ENCODE peak calls at places on chromosomes 1 and 21, in six cellular contexts. K is A549, O is HepG2, W is K562, Z is endothelial cell of umbilical vein, C is GM12878. F is an unnamed sample.

GRCh38 chr21:31198575-31198974 is 145.5 kb downstream of the TIAM1 start:
- DNase-seq in K (peak), O (peak), W (peak), Z (peak), C (no peak), F (peak)

GRCh38 chr1:216705686-216706085 is 17.5 kb downstream of the ESRRG start:
- DNase-seq in K (no peak), O (no peak), W (no peak), Z (no peak), C (no peak), F (no peak)

GRCh38 chr1:226975259-226975908 is 35.3 kb downstream of the COQ8A start:
- DNase-seq in K (no peak), O (no peak), W (no peak), Z (no peak), C (no peak), F (no peak)

GRCh38 chr1:99891997-99892396 is 41.8 kb downstream of the AGL start:
- DNase-seq in K (no peak), O (no peak), W (no peak), Z (no peak), C (no peak), F (no peak)

GRCh38 chr1:89822999-89823628 is 2.3 kb downstream of the LRRC8D start:
- DNase-seq in K (no peak), O (no peak), W (no peak), Z (no peak), C (no peak), F (peak)

GRCh38 chr1:201259476-201260235 is 23.6 kb upstream of the PKP1 start:
- DNase-seq in K (no peak), O (no peak), W (no peak), Z (no peak), C (no peak), F (no peak)

GRCh38 chr1:11525151-11525505 is 46.2 kb downstream of the DISP3 start:
- DNase-seq in K (no peak), O (no peak), W (no peak), Z (no peak), C (no peak), F (no peak)

GRCh38 chr21:32427958-32428623 is 15.6 kb downstream of the EVA1C start:
- DNase-seq in K (no peak), O (no peak), W (no peak), Z (peak), C (no peak), F (no peak)

GRCh38 chr1:154880651-154881050 is 10.6 kb upstream of the KCNN3 start:
- DNase-seq in K (no peak), O (no peak), W (no peak), Z (no peak), C (no peak), F (no peak)

GRCh38 chr1:32886012-32886827 is at the start of gene HPCA:
- DNase-seq in K (peak), O (peak), W (peak), Z (peak), C (no peak), F (peak)

GRCh38 chr1:198147216-198147615 is 9.6 kb upstream of the NEK7 start:
- DNase-seq in K (no peak), O (no peak), W (no peak), Z (no peak), C (no peak), F (no peak)

GRCh38 chr21:29433366-29434059 is 134.8 kb downstream of the BACH1 start:
- DNase-seq in K (no peak), O (no peak), W (no peak), Z (no peak), C (no peak), F (no peak)

GRCh38 chr21:33892853-33893252 is 22.8 kb downstream of the ATP5PO start:
- DNase-seq in K (no peak), O (peak), W (peak), Z (no peak), C (no peak), F (peak)

GRCh38 chr1:226863446-226863845 is 7.0 kb upstream of the PSEN2 start:
- DNase-seq in K (no peak), O (no peak), W (no peak), Z (no peak), C (no peak), F (peak)

GRCh38 chr1:161725888-161726630 is 4.7 kb downstream of the FCRLB start:
- DNase-seq in K (peak), O (peak), W (peak), Z (peak), C (no peak), F (peak)

GRCh38 chr1:21783679-21784603 is 992 bp upstream of the USP48 start:
- DNase-seq in K (peak), O (peak), W (peak), Z (peak), C (peak), F (peak)

GRCh38 chr1:167194182-167194581 is 26.5 kb upstream of the POU2F1 start:
- DNase-seq in K (no peak), O (no peak), W (no peak), Z (no peak), C (no peak), F (no peak)

GRCh38 chr1:18962121-18962721 is 5.7 kb upstream of the IFFO2 start:
- DNase-seq in K (no peak), O (no peak), W (no peak), Z (no peak), C (no peak), F (no peak)

GRCh38 chr1:242147096-242147976 is 148.4 kb upstream of the MAP1LC3C start:
- DNase-seq in K (no peak), O (no peak), W (no peak), Z (no peak), C (no peak), F (peak)

GRCh38 chr1:217135569-217135915 is 412.3 kb upstream of the ESRRG start:
- DNase-seq in K (no peak), O (no peak), W (no peak), Z (no peak), C (no peak), F (no peak)

GRCh38 chr1:39490596-39491145 is 765 bp upstream of the BMP8A start:
- DNase-seq in K (peak), O (no peak), W (peak), Z (no peak), C (no peak), F (no peak)

GRCh38 chr1:198267921-198268320 is 111.1 kb downstream of the NEK7 start:
- DNase-seq in K (no peak), O (no peak), W (no peak), Z (peak), C (no peak), F (no peak)

GRCh38 chr1:43221256-43221778 is 48.5 kb upstream of the TMEM125 start:
- DNase-seq in K (no peak), O (no peak), W (no peak), Z (no peak), C (peak), F (peak)

GRCh38 chr1:108881369-108881768 is 4.6 kb downstream of the GPSM2 start:
- DNase-seq in K (no peak), O (no peak), W (no peak), Z (no peak), C (no peak), F (peak)

GRCh38 chr1:87179851-87180519 is 148.7 kb upstream of the LMO4 start:
- DNase-seq in K (no peak), O (no peak), W (no peak), Z (no peak), C (no peak), F (peak)

GRCh38 chr1:41726899-41727748 is 191.6 kb downstream of the HIVEP3 start:
- DNase-seq in K (no peak), O (peak), W (no peak), Z (peak), C (peak), F (peak)

GRCh38 chr1:110148961-110149360 is 1.3 kb upstream of the SLC6A17 start:
- DNase-seq in K (peak), O (no peak), W (no peak), Z (no peak), C (no peak), F (peak)

GRCh38 chr1:56424744-56425493 is 154.4 kb downstream of the PLPP3 start:
- DNase-seq in K (no peak), O (peak), W (no peak), Z (peak), C (no peak), F (peak)
- TF ChIP-seq MYC in K (no peak), O (no peak), W (no peak), Z (no peak), C (no peak), F (no peak)

DNA sequence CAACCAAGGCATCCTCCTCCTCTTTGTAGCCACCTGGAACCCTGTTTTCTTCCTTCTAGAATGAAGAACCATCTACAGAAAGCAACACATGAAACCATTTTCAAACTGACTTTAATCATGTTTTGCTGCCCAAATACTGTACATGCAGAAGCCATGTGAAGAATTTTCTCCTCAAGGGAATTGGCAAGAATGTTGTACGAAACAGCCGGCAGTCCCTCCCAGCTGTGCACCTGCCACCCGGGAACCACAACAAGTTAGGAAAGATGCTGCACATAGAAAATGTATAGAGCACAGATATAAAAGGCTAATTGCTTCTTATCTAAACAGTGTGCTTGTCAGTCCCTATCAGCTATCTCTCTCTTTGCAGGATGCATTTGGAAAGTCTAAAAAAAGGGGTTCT is 44.9 kb downstream of the RIMS3 start:
- DNase-seq in K (no peak), O (no peak), W (no peak), Z (no peak), C (no peak), F (no peak)
- TF ChIP-seq MYC in K (no peak), O (no peak), W (no peak), Z (no peak), C (no peak), F (no peak)

GRCh38 chr1:62689524-62689923 is 1.3 kb upstream of the DOCK7 start:
- DNase-seq in K (no peak), O (peak), W (no peak), Z (peak), C (no peak), F (peak)
- TF ChIP-seq MYC in K (no peak), O (no peak), W (no peak), Z (no peak), C (no peak), F (no peak)

GRCh38 chr1:10361515-10361914 is 37.3 kb upstream of the PGD start:
- DNase-seq in K (no peak), O (no peak), W (no peak), Z (no peak), C (no peak), F (no peak)

GRCh38 chr1:10360045-10360444 is 38.8 kb upstream of the PGD start:
- DNase-seq in K (no peak), O (no peak), W (no peak), Z (no peak), C (no peak), F (no peak)
- TF ChIP-seq MYC in K (no peak), O (no peak), W (no peak), Z (no peak), C (no peak), F (no peak)

DNA sequence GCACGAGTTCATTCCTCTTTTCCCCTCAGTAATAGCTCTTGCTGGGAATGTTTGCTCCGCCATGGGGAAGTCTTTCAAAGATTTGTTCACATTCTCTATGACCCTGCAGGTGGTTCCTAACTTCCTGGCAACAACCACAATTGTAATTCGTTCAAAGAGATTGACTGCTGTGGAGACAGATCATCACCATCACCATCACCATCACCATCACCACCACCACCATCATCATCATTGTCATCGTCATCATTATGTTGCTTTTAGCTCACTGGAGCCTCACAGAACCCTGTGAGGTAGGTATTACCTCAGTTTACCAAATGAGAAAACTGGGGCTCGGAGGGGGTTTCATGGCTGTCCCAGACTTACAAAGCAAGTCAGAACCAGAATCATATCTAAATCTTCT is 30.9 kb downstream of the COA7 start:
- DNase-seq in K (no peak), O (no peak), W (no peak), Z (no peak), C (no peak), F (no peak)
- TF ChIP-seq MYC in K (no peak), O (no peak), W (no peak), Z (no peak), C (no peak), F (no peak)

GRCh38 chr1:151805066-151805820 is at the start of gene LINGO4:
- DNase-seq in K (no peak), O (no peak), W (no peak), Z (no peak), C (no peak), F (no peak)

GRCh38 chr1:151806170-151806569 is 951 bp upstream of the LINGO4 start:
- DNase-seq in K (no peak), O (no peak), W (no peak), Z (no peak), C (no peak), F (no peak)

GRCh38 chr1:151803915-151804314 is 1.3 kb downstream of the LINGO4 start:
- DNase-seq in K (no peak), O (no peak), W (no peak), Z (no peak), C (no peak), F (no peak)

GRCh38 chr1:151809625-151810556 is 4.7 kb upstream of the LINGO4 start:
- DNase-seq in K (no peak), O (no peak), W (no peak), Z (no peak), C (no peak), F (no peak)

DNA sequence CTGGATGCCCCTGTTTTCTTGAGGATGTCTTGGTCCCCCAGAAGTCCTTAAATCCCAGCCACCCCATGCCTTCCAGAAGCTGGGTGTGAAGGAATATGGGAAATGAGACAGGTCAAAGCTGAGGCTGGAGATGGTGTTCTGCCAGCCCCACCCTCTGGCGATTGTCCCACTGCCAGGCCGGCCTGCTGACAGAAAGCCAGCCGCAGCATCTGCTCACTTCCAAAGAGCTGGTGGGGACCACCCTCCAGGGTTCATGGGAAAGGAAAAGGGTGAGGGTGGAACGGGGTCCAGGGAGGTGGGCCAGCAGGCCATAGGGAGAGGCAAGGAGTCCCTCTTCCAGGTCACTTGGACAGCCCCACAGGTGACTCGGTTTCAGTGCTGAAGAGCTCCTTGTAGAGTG is 1.9 kb upstream of the LINGO4 start:
- DNase-seq in K (no peak), O (no peak), W (no peak), Z (no peak), C (no peak), F (no peak)
- TF ChIP-seq MYC in K (no peak), O (no peak), W (no peak), Z (no peak), C (no peak), F (no peak)

GRCh38 chr1:225481738-225482137 is 53.9 kb upstream of the LBR start:
- DNase-seq in K (no peak), O (no peak), W (no peak), Z (no peak), C (no peak), F (no peak)
- TF ChIP-seq MYC in K (no peak), O (no peak), W (no peak), Z (no peak), C (no peak), F (no peak)

GRCh38 chr1:150869683-150870082 is 6.7 kb downstream of the ARNT start:
- DNase-seq in K (no peak), O (no peak), W (no peak), Z (no peak), C (no peak), F (no peak)
- TF ChIP-seq MYC in K (no peak), O (no peak), W (no peak), Z (no peak), C (no peak), F (no peak)

DNA sequence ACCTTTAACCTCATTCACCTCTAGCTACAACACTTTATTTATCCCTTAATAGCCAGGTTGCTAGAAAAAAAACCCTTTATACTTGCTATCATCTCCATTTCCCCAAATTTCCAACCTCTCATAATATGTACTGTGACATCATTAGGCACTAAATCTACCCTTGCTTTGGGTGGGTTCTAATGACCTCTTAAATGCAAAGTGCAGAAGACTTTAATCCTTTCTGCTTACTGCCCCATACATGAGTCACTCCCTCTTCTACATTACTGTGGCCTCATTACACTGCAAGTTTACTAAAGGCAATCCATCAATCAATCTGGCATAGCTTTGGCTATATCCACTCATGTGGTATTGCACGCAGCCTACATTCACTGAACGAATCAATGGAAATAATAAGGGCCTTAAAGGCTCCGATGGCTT is 353.3 kb downstream of the SMYD3 start:
- DNase-seq in K (no peak), O (no peak), W (peak), Z (no peak), C (no peak), F (peak)
- TF ChIP-seq MYC in K (no peak), O (no peak), W (no peak), Z (no peak), C (no peak), F (no peak)

GRCh38 chr1:31765516-31765915 is 1.4 kb upstream of the ADGRB2 start:
- DNase-seq in K (no peak), O (no peak), W (no peak), Z (no peak), C (no peak), F (no peak)
- TF ChIP-seq MYC in K (no peak), O (no peak), W (no peak), Z (no peak), C (no peak), F (no peak)